ENCODE peak calls at places on chromosomes 4 and X, in seven cellular contexts. T, D, P, M, A, Q and U are unnamed samples. For H3K27me3, the result is how much of the 10 kb centered on the place peaks cover.

GRCh38 chr4:14877246-14878220 is 124.7 kb upstream of the CPEB2 start:
- DNase-seq in M (no peak), Q (no peak), A (no peak), P (no peak), T (peak), D (no peak), U (peak)

GRCh38 chr4:150044517-150044916 is 33.7 kb upstream of the DCLK2 start:
- DNase-seq in P (no peak), M (no peak), A (no peak), T (no peak), Q (no peak), D (no peak), U (no peak)

GRCh38 chrX:150227873-150228272 is 135.2 kb upstream of the MAMLD1 start:
- DNase-seq in P (no peak), D (no peak), M (no peak), A (no peak), T (no peak), Q (no peak), U (no peak)

GRCh38 chr4:75048208-75048879 is 115.4 kb downstream of the PARM1 start:
- DNase-seq in A (peak), P (peak), M (no peak), T (peak), Q (no peak), D (no peak), U (no peak)

GRCh38 chr4:18366762-18367358 is 345.3 kb upstream of the LCORL start:
- DNase-seq in Q (no peak), M (no peak), A (no peak), P (no peak), T (peak), D (no peak), U (no peak)

GRCh38 chr4:47809654-47810203 is 28.1 kb downstream of the CORIN start:
- DNase-seq in P (no peak), D (no peak), A (no peak), Q (no peak), M (no peak), T (no peak), U (no peak)

GRCh38 chr4:140149851-140150635 is 3.9 kb downstream of the MAML3 start:
- DNase-seq in T (peak), P (peak), M (peak), Q (peak), D (peak), A (peak), U (peak)

GRCh38 chr4:22179124-22179874 is 230.7 kb upstream of the KCNIP4 start:
- DNase-seq in M (no peak), P (no peak), D (no peak), T (no peak), Q (no peak), A (no peak), U (no peak)

GRCh38 chr4:5962416-5962815 is 55.8 kb downstream of the C4orf50 start:
- DNase-seq in Q (no peak), A (no peak), M (no peak), T (no peak), P (no peak), D (no peak), U (no peak)

GRCh38 chr4:147017081-147017480 is 71.4 kb upstream of the TTC29 start:
- DNase-seq in A (no peak), T (no peak), Q (no peak), M (no peak), D (no peak), P (no peak), U (no peak)

GRCh38 chrX:118221733-118222132 is 105.1 kb upstream of the KLHL13 start:
- DNase-seq in T (no peak), P (no peak), Q (no peak), D (no peak), M (no peak), A (no peak), U (no peak)

GRCh38 chrX:28988246-28988645 is 401.0 kb downstream of the IL1RAPL1 start:
- DNase-seq in Q (no peak), P (no peak), T (no peak), M (no peak), D (no peak), A (no peak), U (peak)

GRCh38 chr4:178917756-178918155 is 1475.5 kb upstream of the AGA start:
- DNase-seq in A (no peak), D (no peak), P (no peak), M (no peak), T (no peak), Q (no peak), U (no peak)

GRCh38 chr4:128384091-128384520 is 96.5 kb upstream of the PGRMC2 start:
- DNase-seq in T (no peak), M (no peak), A (no peak), Q (no peak), P (no peak), D (no peak), U (no peak)

GRCh38 chr4:153532227-153532626 is 66.1 kb downstream of the TMEM131L start:
- DNase-seq in M (no peak), P (no peak), Q (no peak), D (no peak), A (no peak), T (peak), U (no peak)

GRCh38 chr4:38132140-38132673 is 172.0 kb downstream of the PTTG2 start:
- DNase-seq in P (no peak), T (peak), A (no peak), M (peak), Q (peak), D (peak), U (no peak)

GRCh38 chr4:119854364-119854763 is 212.3 kb downstream of the MAD2L1 start:
- DNase-seq in M (no peak), Q (no peak), D (no peak), A (no peak), P (no peak), T (no peak), U (no peak)

GRCh38 chr4:58113083-58113482 is 1002.9 kb upstream of the IGFBP7 start:
- DNase-seq in D (no peak), A (no peak), M (no peak), Q (no peak), P (no peak), T (no peak), U (no peak)

GRCh38 chrX:149497054-149497453 is 8.1 kb downstream of the IDS start:
- DNase-seq in A (no peak), P (no peak), Q (no peak), D (no peak), T (no peak), M (no peak), U (no peak)

GRCh38 chr4:53497446-53498069 is 93.7 kb downstream of the LNX1 start:
- DNase-seq in M (peak), A (no peak), P (no peak), Q (peak), D (no peak), T (no peak), U (no peak)

GRCh38 chr4:61872983-61873382 is 672.9 kb downstream of the ADGRL3 start:
- DNase-seq in D (no peak), A (no peak), T (no peak), Q (no peak), P (no peak), M (no peak), U (no peak)

GRCh38 chr4:185467101-185467500 is 4.4 kb downstream of the CCDC110 start:
- DNase-seq in Q (no peak), T (no peak), A (no peak), D (no peak), M (no peak), P (no peak), U (no peak)

GRCh38 chr4:122826596-122827257 is at the start of gene FGF2:
- DNase-seq in M (peak), D (peak), Q (peak), P (peak), T (peak), A (peak), U (peak)

GRCh38 chrX:142804085-142804484 is 221.6 kb upstream of the SPANXN4 start:
- DNase-seq in A (peak), M (no peak), Q (no peak), D (no peak), P (no peak), T (peak), U (no peak)

GRCh38 chrX:37331546-37331945 is 17.6 kb upstream of the PRRG1 start:
- DNase-seq in T (no peak), M (no peak), A (no peak), D (no peak), P (no peak), Q (no peak), U (no peak)

GRCh38 chrX:111823068-111823467 is 52.9 kb upstream of the TRPC5OS start:
- DNase-seq in P (peak), T (peak), A (peak), M (no peak), D (no peak), Q (no peak), U (no peak)

GRCh38 chr4:186698525-186698924 is 25.1 kb downstream of the FAT1 start:
- DNase-seq in D (no peak), M (no peak), Q (no peak), T (no peak), P (no peak), A (no peak), U (no peak)

GRCh38 chr4:31370866-31371465 is 650.8 kb downstream of the PCDH7 start:
- DNase-seq in P (peak), T (peak), A (no peak), Q (no peak), M (no peak), D (no peak), U (no peak)

GRCh38 chr4:127881565-127881869 is 824 bp downstream of the PLK4 start:
- DNase-seq in D (no peak), M (no peak), A (no peak), P (no peak), T (no peak), Q (no peak), U (no peak)

GRCh38 chr4:8894424-8894816 is 22.8 kb upstream of the HMX1 start:
- DNase-seq in M (no peak), Q (no peak), A (no peak), T (no peak), P (no peak), D (no peak), U (no peak)

GRCh38 chr4:8896506-8896905 is 24.9 kb upstream of the HMX1 start:
- DNase-seq in Q (no peak), M (no peak), A (no peak), D (no peak), T (no peak), P (no peak), U (no peak)

GRCh38 chr4:8893624-8894423 is 22.2 kb upstream of the HMX1 start:
- DNase-seq in T (no peak), P (no peak), Q (no peak), M (no peak), D (no peak), A (peak), U (no peak)

GRCh38 chr4:8896071-8896470 is 24.4 kb upstream of the HMX1 start:
- DNase-seq in M (no peak), D (no peak), P (no peak), Q (no peak), T (no peak), A (no peak), U (no peak)

DNA sequence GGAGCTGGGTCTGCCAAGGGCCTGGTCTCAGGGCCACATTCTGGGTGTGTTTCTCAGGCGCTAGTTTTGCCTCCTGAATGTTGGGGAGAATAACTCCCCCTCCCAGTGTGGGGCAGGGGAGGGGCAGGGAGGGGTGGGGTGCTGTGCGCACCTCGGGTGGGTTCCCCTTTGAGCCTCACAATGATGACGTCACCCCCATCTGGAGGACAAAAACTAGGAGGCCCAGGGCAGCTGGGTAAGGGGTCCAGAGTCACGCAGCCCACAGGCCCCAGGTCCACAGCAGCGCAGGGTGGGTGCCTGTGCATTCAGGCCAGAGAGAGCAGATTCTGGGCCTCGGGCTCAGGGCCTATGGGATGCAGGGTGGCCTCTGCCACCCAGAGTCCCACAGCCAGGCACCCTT is 23.7 kb upstream of the HMX1 start:
- DNase-seq in A (no peak), Q (no peak), T (no peak), P (no peak), D (no peak), M (no peak), U (no peak)
- H3K27me3 ChIP-seq in A (half or more), Q (under half), T (under half), P (under half), D (half or more), M (under half), U (under half)

GRCh38 chr4:81469774-81470455 is 1.8 kb downstream of the RASGEF1B start:
- DNase-seq in T (no peak), P (no peak), Q (no peak), A (no peak), D (no peak), M (no peak), U (no peak)

GRCh38 chr4:81470456-81471327 is 1.0 kb downstream of the RASGEF1B start:
- DNase-seq in D (peak), A (peak), T (no peak), M (peak), P (no peak), Q (peak), U (peak)

GRCh38 chr4:81472249-81473085 is 760 bp upstream of the RASGEF1B start:
- DNase-seq in Q (peak), D (peak), A (no peak), T (peak), M (no peak), P (peak), U (peak)

GRCh38 chr4:81473086-81473396 is 1.3 kb upstream of the RASGEF1B start:
- DNase-seq in Q (no peak), M (no peak), P (no peak), D (no peak), A (no peak), T (no peak), U (no peak)

GRCh38 chr4:81471361-81472248 is at the start of gene RASGEF1B:
- DNase-seq in T (peak), D (peak), Q (peak), P (peak), M (peak), A (peak), U (peak)
- TF ChIP-seq EP300 in T (no peak), D (no peak), Q (no peak), P (no peak), M (no peak), A (no peak), U (no peak)

GRCh38 chrX:16461968-16462367 is 188.0 kb upstream of the S100G start:
- DNase-seq in M (no peak), A (no peak), Q (no peak), T (no peak), D (no peak), P (no peak), U (no peak)

GRCh38 chrX:16465081-16465876 is 184.7 kb upstream of the S100G start:
- DNase-seq in D (no peak), M (no peak), A (no peak), Q (no peak), P (no peak), T (no peak), U (no peak)

GRCh38 chrX:16462912-16463311 is 187.0 kb upstream of the S100G start:
- DNase-seq in A (no peak), D (no peak), T (no peak), P (no peak), Q (no peak), M (no peak), U (no peak)

GRCh38 chrX:16466640-16467432 is 183.1 kb upstream of the S100G start:
- DNase-seq in P (no peak), T (no peak), Q (no peak), A (no peak), M (no peak), D (no peak), U (no peak)

GRCh38 chrX:16464369-16464768 is 185.6 kb upstream of the S100G start:
- DNase-seq in M (no peak), T (no peak), P (no peak), A (no peak), Q (no peak), D (no peak), U (no peak)
- H3K27me3 ChIP-seq in M (under half), T (under half), P (under half), A (under half), Q (under half), D (under half), U (under half)

GRCh38 chrX:10104958-10105658 is 51.7 kb upstream of the CLCN4 start:
- DNase-seq in T (no peak), D (no peak), Q (peak), M (no peak), A (no peak), P (no peak), U (no peak)
- TF ChIP-seq EP300 in T (no peak), D (peak), Q (no peak), M (no peak), A (no peak), P (no peak), U (peak)

GRCh38 chr4:1518997-1519700 is 112.9 kb upstream of the NKX1-1 start:
- DNase-seq in T (no peak), Q (no peak), M (no peak), P (no peak), D (no peak), A (no peak), U (no peak)
- H3K27me3 ChIP-seq in T (half or more), Q (under half), M (under half), P (half or more), D (half or more), A (under half), U (under half)

GRCh38 chr4:94690851-94691254 is 66.9 kb upstream of the BMPR1B start:
- DNase-seq in P (no peak), Q (no peak), T (no peak), A (no peak), M (no peak), D (no peak), U (no peak)
- TF ChIP-seq EP300 in P (no peak), Q (no peak), T (no peak), A (no peak), M (no peak), D (no peak), U (no peak)

GRCh38 chr4:4206204-4206603 is 20.5 kb downstream of the OTOP1 start:
- DNase-seq in D (no peak), A (no peak), Q (no peak), M (no peak), P (no peak), T (no peak), U (no peak)
- H3K27me3 ChIP-seq in D (under half), A (under half), Q (under half), M (under half), P (under half), T (under half), U (under half)

GRCh38 chr4:6986781-6987565 is 56.2 kb upstream of the TADA2B start:
- DNase-seq in M (peak), D (peak), T (peak), Q (peak), A (peak), P (peak), U (peak)
- TF ChIP-seq EP300 in M (no peak), D (no peak), T (no peak), Q (no peak), A (peak), P (no peak), U (no peak)